ENCODE peak calls at places on chromosomes 2 and 18, in six cellular contexts. G is GM12878, S is HepG2, A is K562, W is H1, Y is SK-N-SH. P is an unnamed sample.

GRCh38 chr2:140797718-140798117 is 1333.1 kb downstream of the LRP1B start:
- DNase-seq in S (no peak), A (no peak), Y (no peak), W (no peak), G (peak), P (no peak)

GRCh38 chr2:19868705-19869550 is 32.9 kb downstream of the TTC32 start:
- DNase-seq in W (peak), G (no peak), S (no peak), A (peak), Y (peak), P (peak)

GRCh38 chr2:53173698-53174455 is 593.7 kb upstream of the CHAC2 start:
- DNase-seq in A (no peak), S (no peak), W (no peak), Y (no peak), G (no peak), P (no peak)

GRCh38 chr2:60868589-60869273 is 12.6 kb upstream of the REL start:
- DNase-seq in W (no peak), S (no peak), Y (no peak), G (no peak), A (no peak), P (no peak)

GRCh38 chr2:38462121-38462634 is 85.1 kb upstream of the ATL2 start:
- DNase-seq in W (no peak), G (no peak), S (no peak), A (peak), Y (no peak), P (peak)

GRCh38 chr2:222358876-222359275 is 60.1 kb upstream of the PAX3 start:
- DNase-seq in G (no peak), S (no peak), A (no peak), Y (no peak), W (no peak), P (peak)

GRCh38 chr2:225056330-225057073 is 14.2 kb upstream of the DOCK10 start:
- DNase-seq in A (no peak), G (no peak), Y (no peak), S (no peak), W (no peak), P (no peak)

GRCh38 chr18:61335737-61336555 is 2.7 kb downstream of the CDH20 start:
- DNase-seq in S (no peak), W (no peak), A (no peak), Y (no peak), G (no peak), P (no peak)

GRCh38 chr2:24892928-24893327 is 27.1 kb downstream of the ADCY3 start:
- DNase-seq in S (no peak), G (no peak), W (no peak), Y (no peak), A (no peak), P (no peak)

GRCh38 chr2:214899751-214900150 is 90.3 kb upstream of the BARD1 start:
- DNase-seq in A (no peak), W (no peak), Y (no peak), G (no peak), S (no peak), P (no peak)
- TF ChIP-seq GABPA in A (no peak), W (no peak), Y (no peak), G (no peak), S (no peak), P (no peak)

GRCh38 chr2:111624401-111625156 is 259.4 kb downstream of the ANAPC1 start:
- DNase-seq in G (no peak), A (no peak), W (no peak), Y (no peak), S (peak), P (peak)
- TF ChIP-seq GABPA in G (no peak), A (no peak), W (no peak), Y (no peak), S (no peak), P (peak)

GRCh38 chr2:162265666-162266467 is 22.6 kb upstream of the FAP start:
- DNase-seq in G (no peak), A (no peak), Y (no peak), W (no peak), S (no peak), P (no peak)
- TF ChIP-seq GABPA in G (no peak), A (no peak), Y (no peak), W (no peak), S (no peak), P (no peak)

DNA sequence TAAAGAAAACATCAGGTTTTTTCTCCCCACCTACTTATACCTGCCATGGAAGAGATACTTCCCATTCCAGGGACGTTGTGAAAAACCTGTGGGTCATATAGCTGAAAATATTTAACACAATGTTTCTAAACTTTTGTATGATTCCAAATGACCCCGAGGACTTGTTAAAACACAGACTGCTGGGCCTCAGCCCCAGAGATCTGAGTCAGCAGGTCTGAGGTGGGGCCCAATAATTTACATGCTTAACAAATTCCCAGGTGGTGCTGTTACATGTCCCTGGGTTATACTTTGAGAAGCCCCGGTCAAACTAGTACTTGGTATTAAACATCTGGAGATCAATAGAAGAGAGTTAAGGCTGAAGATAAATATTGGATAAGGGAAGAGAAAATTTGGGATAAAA is 71.4 kb upstream of the FRZB start:
- DNase-seq in Y (no peak), G (no peak), A (no peak), W (no peak), S (no peak), P (no peak)
- TF ChIP-seq GABPA in Y (no peak), G (no peak), A (no peak), W (no peak), S (no peak), P (no peak)

P was measured in HL-60.